ENCODE peak calls at places on chromosomes 11 and 22, in eight cellular contexts. D, T, N, L, A, K, E and Y are unnamed samples.
A peak's percentile ranks its signal among the peaks of the same experiment; 100 is the strongest.

GRCh38 chr11:97687106-97687505 is 1297.3 kb downstream of the JRKL start:
- DNase-seq in L (no peak), K (no peak), E (no peak), D (no peak), A (no peak), N (no peak), T (no peak), Y (no peak)

GRCh38 chr11:77753230-77753629 is 67.3 kb downstream of the RSF1 start:
- DNase-seq in E (no peak), K (no peak), A (no peak), L (no peak), N (no peak), T (no peak), D (no peak), Y (no peak)

GRCh38 chr22:22245256-22245909 is 797 bp downstream of the VPREB1 start:
- DNase-seq in K (no peak), D (no peak), A (no peak), T (no peak), L (no peak), N (no peak), E (no peak), Y (no peak)

GRCh38 chr11:33724644-33725035 is 11.6 kb downstream of the CD59 start:
- DNase-seq in E (no peak), A (no peak), D (peak; percentile 89), N (no peak), K (no peak), L (peak; percentile 69), T (no peak), Y (no peak)

GRCh38 chr11:14764899-14765527 is 121.4 kb downstream of the PDE3B start:
- DNase-seq in A (peak; percentile 78), N (no peak), E (no peak), D (peak; percentile 28), K (no peak), T (peak; percentile 94), L (peak; percentile 3), Y (no peak)

GRCh38 chr11:117221775-117222517 is 9.9 kb downstream of the PCSK7 start:
- DNase-seq in D (peak; percentile 85), T (no peak), E (no peak), K (no peak), A (peak; percentile 43), L (peak; percentile 72), N (no peak), Y (no peak)

GRCh38 chr11:69928124-69928523 is 108.9 kb upstream of the FGF3 start:
- DNase-seq in N (no peak), E (no peak), A (no peak), L (no peak), T (no peak), K (no peak), D (no peak), Y (no peak)

GRCh38 chr11:124758355-124759267 is 3.5 kb downstream of the ESAM start:
- DNase-seq in T (peak; percentile 23), A (peak; percentile 45), E (peak; percentile 79), L (peak; percentile 44), D (peak; percentile 61), N (peak; percentile 77), K (peak; percentile 84), Y (peak; percentile 96)

GRCh38 chr11:45163956-45164575 is 17.6 kb downstream of the PRDM11 start:
- DNase-seq in K (no peak), L (peak; percentile 15), E (no peak), D (no peak), T (no peak), N (no peak), A (no peak), Y (no peak)

GRCh38 chr22:25395915-25396314 is 168.6 kb upstream of the GRK3 start:
- DNase-seq in N (no peak), E (no peak), A (no peak), T (no peak), D (no peak), L (no peak), K (peak; percentile 91), Y (no peak)

GRCh38 chr11:75639752-75640151 is 29.1 kb downstream of the MAP6 start:
- DNase-seq in A (no peak), N (no peak), K (no peak), E (no peak), L (peak; percentile 59), D (peak; percentile 61), T (no peak), Y (no peak)

GRCh38 chr22:31126128-31126868 is 3.5 kb downstream of the INPP5J start:
- DNase-seq in K (no peak), N (no peak), E (no peak), D (no peak), A (no peak), L (no peak), T (no peak), Y (peak; percentile 42)

GRCh38 chr22:27011717-27012116 is 354.3 kb downstream of the MIAT start:
- DNase-seq in N (no peak), T (no peak), L (no peak), E (no peak), K (no peak), A (no peak), D (no peak), Y (no peak)

GRCh38 chr11:58316142-58316541 is 42.7 kb downstream of the OR5B17 start:
- DNase-seq in A (peak; percentile 60), K (no peak), E (no peak), T (no peak), N (no peak), L (peak; percentile 80), D (peak; percentile 5), Y (no peak)

GRCh38 chr11:72507050-72507449 is 72.7 kb upstream of the CLPB start:
- DNase-seq in A (no peak), E (no peak), T (no peak), N (no peak), L (no peak), K (no peak), D (no peak), Y (no peak)

GRCh38 chr11:95565692-95566091 is 223.9 kb downstream of the FAM76B start:
- DNase-seq in A (no peak), K (no peak), L (no peak), N (no peak), E (no peak), D (no peak), T (no peak), Y (no peak)

GRCh38 chr11:129090056-129090455 is 102.1 kb downstream of the ARHGAP32 start:
- DNase-seq in T (no peak), D (no peak), L (peak; percentile 56), E (no peak), A (peak; percentile 9), K (no peak), N (no peak), Y (no peak)

GRCh38 chr11:134270250-134270714 is 5.9 kb upstream of the GLB1L3 start:
- DNase-seq in L (no peak), N (peak; percentile 31), A (no peak), D (no peak), T (peak; percentile 66), E (no peak), K (peak; percentile 21), Y (peak; percentile 40)

GRCh38 chr11:69280451-69280850 is 13.5 kb upstream of the MYEOV start:
- DNase-seq in L (peak; percentile 27), N (no peak), T (no peak), A (peak; percentile 87), E (no peak), K (no peak), D (peak; percentile 40), Y (no peak)

GRCh38 chr22:45179276-45180049 is 15.7 kb downstream of the NUP50 start:
- DNase-seq in N (no peak), L (no peak), E (no peak), T (no peak), D (no peak), A (no peak), K (no peak), Y (no peak)

GRCh38 chr11:72844356-72844755 is 30.1 kb downstream of the ATG16L2 start:
- DNase-seq in E (no peak), A (no peak), D (peak; percentile 87), K (no peak), N (no peak), T (no peak), L (peak; percentile 89), Y (no peak)

GRCh38 chr11:126959700-126960099 is 40.9 kb downstream of the KIRREL3 start:
- DNase-seq in D (no peak), T (no peak), E (no peak), A (no peak), K (no peak), L (no peak), N (no peak), Y (no peak)
- H3K4me2 ChIP-seq in D (no peak overlapping the region), T (no peak overlapping the region), E (no peak overlapping the region), A (no peak overlapping the region), K (no peak overlapping the region), L (no peak overlapping the region), N (no peak overlapping the region), Y (no peak overlapping the region)

GRCh38 chr11:13354335-13354734 is 76.7 kb downstream of the BMAL1 start:
- DNase-seq in N (no peak), T (no peak), E (peak; percentile 12), K (no peak), L (peak; percentile 29), D (no peak), A (no peak), Y (peak; percentile 70)
- TF ChIP-seq CTCF in N (peak; percentile 21), T (peak; percentile 19), E (peak; percentile 63), K (peak; percentile 55), L (peak; percentile 45), D (no peak), A (peak; percentile 47), Y (peak; percentile 71)

DNA sequence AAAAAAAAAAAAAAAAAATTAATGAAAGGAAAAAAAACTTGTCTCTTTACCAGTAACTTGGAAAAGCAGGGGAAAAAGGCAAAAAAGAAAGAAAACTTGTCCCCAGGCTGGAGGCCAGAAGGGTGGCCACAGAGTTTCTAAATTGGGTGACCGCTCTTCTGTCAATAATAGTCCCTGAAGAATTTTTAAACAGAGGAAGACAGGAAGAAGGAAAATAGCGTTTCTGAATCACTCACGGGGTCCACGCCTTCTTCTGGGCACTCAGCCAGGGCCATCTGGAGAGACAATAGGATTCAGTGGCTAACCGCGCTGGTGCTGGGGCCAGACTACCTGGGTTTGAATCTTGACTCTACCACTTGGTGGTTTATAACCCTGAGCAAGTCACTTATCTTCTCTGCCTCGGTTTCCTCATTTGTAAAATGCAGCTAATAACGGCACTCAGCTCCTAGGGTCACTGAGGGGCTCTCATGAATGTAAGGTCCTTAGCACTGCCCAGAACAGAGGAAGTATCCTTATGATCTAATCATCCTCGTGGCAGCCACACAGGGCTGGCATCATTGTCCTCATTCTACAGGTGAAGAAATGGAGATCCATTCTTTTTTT is 7.0 kb downstream of the C11orf86 start:
- DNase-seq in K (peak; percentile 69), A (peak; percentile 89), L (peak; percentile 91), D (peak; percentile 84), E (no peak), N (peak; percentile 69), T (peak; percentile 50), Y (no peak)
- H3K4me2 ChIP-seq in K (peak overlapping the region; percentile 23), A (no peak overlapping the region), L (no peak overlapping the region), D (no peak overlapping the region), E (no peak overlapping the region), N (peak overlapping the region; percentile 72), T (no peak overlapping the region), Y (no peak overlapping the region)

GRCh38 chr11:34869425-34869824 is 46.8 kb downstream of the APIP start:
- DNase-seq in N (no peak), E (no peak), T (no peak), A (no peak), K (peak; percentile 18), D (no peak), L (no peak), Y (peak; percentile 44)
- TF ChIP-seq CTCF in N (no peak), E (no peak), T (peak; percentile 30), A (peak; percentile 11), K (no peak), D (no peak), L (no peak), Y (peak; percentile 64)